ENCODE peak calls at places on chromosomes 12 and 14, in five cellular contexts. Y is foreskin fibroblast, X is brain microvascular endothelial cell, H is Peyer's patch, V is adrenal gland. D is an unnamed sample.

GRCh38 chr12:71627438-71628002 is 36.1 kb downstream of the ZFC3H1 start:
- DNase-seq in Y (no peak), X (no peak), V (no peak), H (no peak), D (no peak)

GRCh38 chr14:57302883-57303282 is 34.1 kb downstream of the AP5M1 start:
- DNase-seq in X (no peak), Y (peak), V (no peak), H (no peak), D (no peak)

GRCh38 chr12:102463659-102464249 is 16.6 kb downstream of the IGF1 start:
- DNase-seq in H (no peak), X (no peak), Y (no peak), V (no peak), D (no peak)

GRCh38 chr12:76259660-76260389 is 88.4 kb downstream of the BBS10 start:
- DNase-seq in H (no peak), V (no peak), Y (peak), X (peak), D (peak)

GRCh38 chr12:41466762-41467270 is 278.7 kb downstream of the PDZRN4 start:
- DNase-seq in Y (no peak), V (no peak), H (no peak), X (no peak), D (no peak)

GRCh38 chr12:108696111-108696995 is 35.0 kb downstream of the CORO1C start:
- DNase-seq in V (no peak), Y (peak), X (peak), H (no peak), D (peak)

GRCh38 chr12:57764662-57765002 is 2.2 kb downstream of the CYP27B1 start:
- DNase-seq in H (no peak), Y (no peak), X (no peak), V (no peak), D (no peak)

GRCh38 chr14:51897791-51898190 is 37.4 kb downstream of the GNG2 start:
- DNase-seq in X (no peak), H (no peak), Y (no peak), V (no peak), D (no peak)

GRCh38 chr12:47547077-47547476 is 158.8 kb downstream of the RPAP3 start:
- DNase-seq in Y (peak), X (peak), V (no peak), H (no peak), D (peak)

GRCh38 chr12:12870454-12870853 is 20.9 kb upstream of the GPRC5A start:
- DNase-seq in V (no peak), X (peak), Y (peak), H (no peak), D (peak)

GRCh38 chr12:57161491-57161890 is 14.1 kb upstream of the LRP1-AS start:
- DNase-seq in H (no peak), Y (peak), X (peak), V (no peak), D (no peak)

GRCh38 chr12:54371328-54372112 is 7.2 kb upstream of the GPR84 start:
- DNase-seq in H (no peak), Y (peak), V (no peak), X (no peak), D (no peak)

GRCh38 chr12:29066061-29066588 is 83.0 kb upstream of the FAR2 start:
- DNase-seq in H (no peak), Y (peak), V (no peak), X (peak), D (no peak)

GRCh38 chr12:45379261-45379660 is 163.4 kb downstream of the ANO6 start:
- DNase-seq in H (no peak), V (no peak), X (peak), Y (peak), D (no peak)

GRCh38 chr14:102507891-102508312 is 1.7 kb downstream of the ANKRD9 start:
- DNase-seq in V (no peak), X (no peak), H (no peak), Y (no peak), D (no peak)

GRCh38 chr12:68119724-68120211 is 39.8 kb downstream of the IFNG start:
- DNase-seq in Y (no peak), X (no peak), V (no peak), H (no peak), D (no peak)

GRCh38 chr12:130026608-130027176 is 122.9 kb upstream of the TMEM132D start:
- DNase-seq in V (no peak), X (peak), Y (peak), H (no peak), D (no peak)

GRCh38 chr14:24911324-24912095 is 138.4 kb downstream of the STXBP6 start:
- DNase-seq in V (no peak), H (no peak), Y (peak), X (peak), D (no peak)

GRCh38 chr12:38155526-38156496 is 160.8 kb upstream of the ALG10B start:
- DNase-seq in X (no peak), H (no peak), V (no peak), Y (no peak), D (no peak)
- H3K4me3 ChIP-seq in X (no peak), H (no peak), V (no peak), Y (no peak), D (no peak)

DNA sequence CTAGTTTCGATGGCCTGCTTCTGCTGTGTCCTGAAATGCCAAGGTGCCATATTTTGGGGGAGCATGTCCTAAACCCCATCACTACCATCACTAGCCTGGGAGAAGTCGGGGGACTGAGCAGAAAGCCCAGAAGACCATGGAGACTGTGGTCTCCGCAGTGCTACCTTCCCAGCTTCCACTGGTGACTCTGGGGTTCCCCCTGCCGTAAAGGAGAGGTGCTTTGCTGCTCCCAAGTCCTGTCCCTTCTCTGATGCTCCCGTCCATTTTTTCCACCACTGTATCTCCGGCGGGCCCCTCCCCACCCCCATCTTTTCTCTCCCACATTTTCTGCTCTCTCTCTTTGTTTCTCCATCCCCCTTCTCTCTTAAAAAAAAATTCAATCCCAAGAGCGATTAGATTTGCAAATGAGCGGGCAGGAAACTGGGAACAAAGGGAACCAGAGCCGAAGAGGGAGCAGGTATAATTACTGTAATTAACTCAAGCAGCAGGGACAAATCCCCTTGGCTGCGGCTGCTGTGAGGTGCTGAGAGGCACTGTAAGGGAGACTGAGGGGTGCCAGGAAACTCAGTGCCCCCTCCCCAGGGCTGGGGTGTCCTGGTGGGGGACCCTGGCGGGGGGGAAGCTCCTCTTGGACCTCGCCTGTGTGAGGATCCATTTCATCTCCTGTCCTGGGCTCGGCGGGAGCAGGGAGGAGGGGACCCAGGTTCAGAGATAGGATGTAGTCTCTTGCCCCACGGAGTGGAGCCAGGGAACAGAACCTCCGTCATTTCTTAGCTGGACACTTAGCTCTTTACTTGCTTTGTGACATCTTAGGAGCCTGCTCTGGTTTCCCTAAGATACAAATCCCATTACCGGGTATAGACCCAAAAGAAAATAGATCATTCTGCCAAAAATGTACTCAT is 140.5 kb upstream of the NRXN3 start:
- DNase-seq in H (no peak), Y (no peak), V (peak), X (no peak), D (no peak)
- TF ChIP-seq CTCF in H (no peak), Y (peak), V (no peak), X (peak), D (peak)

DNA sequence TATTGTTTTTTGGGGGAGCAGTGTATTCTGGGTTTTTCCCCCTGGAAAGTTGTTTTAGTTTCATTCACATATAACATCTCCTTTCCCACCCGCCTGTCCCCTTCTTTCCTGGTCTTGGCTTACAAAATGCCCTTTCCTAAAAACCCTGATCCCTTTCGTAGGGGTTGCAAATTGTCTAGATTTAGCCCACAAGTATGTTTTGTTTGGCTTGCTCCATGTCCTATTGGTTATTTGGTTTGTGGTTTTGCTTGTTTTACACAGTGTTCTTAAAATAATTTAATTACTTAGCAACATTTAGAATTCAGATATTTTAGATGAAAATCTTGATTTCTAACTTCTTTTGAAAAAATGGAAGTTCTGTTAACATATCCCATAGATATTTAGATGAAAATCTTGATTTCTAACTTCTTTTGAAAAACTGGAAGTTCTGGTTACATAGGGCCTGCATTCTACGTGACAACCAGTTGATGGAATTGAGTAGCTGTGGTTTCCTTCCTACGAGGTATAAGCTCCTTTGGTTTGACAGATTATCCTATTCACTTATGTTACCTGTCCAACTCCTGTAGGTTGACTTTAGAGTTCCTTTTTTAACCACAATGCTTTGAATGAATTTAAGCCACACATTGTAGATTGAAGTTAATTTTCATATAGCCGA is 89.2 kb upstream of the TMEM263 start:
- DNase-seq in V (no peak), X (no peak), H (no peak), Y (peak), D (no peak)
- H3K4me3 ChIP-seq in V (no peak), X (no peak), H (no peak), Y (no peak), D (no peak)

GRCh38 chr12:115785548-115785947 is 491.9 kb downstream of the MED13L start:
- DNase-seq in V (no peak), X (no peak), H (no peak), Y (no peak), D (no peak)
- TF ChIP-seq CTCF in V (no peak), X (no peak), H (peak), Y (no peak), D (no peak)

GRCh38 chr14:35399083-35399807 is 5.3 kb downstream of the NFKBIA start:
- DNase-seq in Y (no peak), V (no peak), H (no peak), X (no peak), D (no peak)

GRCh38 chr14:35401422-35401729 is 3.2 kb downstream of the NFKBIA start:
- DNase-seq in X (no peak), Y (no peak), V (no peak), H (no peak), D (no peak)

GRCh38 chr14:35402323-35403084 is 2.0 kb downstream of the NFKBIA start:
- DNase-seq in X (no peak), V (no peak), Y (peak), H (peak), D (no peak)

GRCh38 chr14:35401853-35402252 is 2.7 kb downstream of the NFKBIA start:
- DNase-seq in Y (peak), H (no peak), X (no peak), V (no peak), D (no peak)

GRCh38 chr14:35400707-35401421 is 3.7 kb downstream of the NFKBIA start:
- DNase-seq in X (no peak), Y (no peak), V (no peak), H (no peak), D (no peak)
- H3K4me3 ChIP-seq in X (no peak), Y (peak), V (peak), H (peak), D (no peak)

DNA sequence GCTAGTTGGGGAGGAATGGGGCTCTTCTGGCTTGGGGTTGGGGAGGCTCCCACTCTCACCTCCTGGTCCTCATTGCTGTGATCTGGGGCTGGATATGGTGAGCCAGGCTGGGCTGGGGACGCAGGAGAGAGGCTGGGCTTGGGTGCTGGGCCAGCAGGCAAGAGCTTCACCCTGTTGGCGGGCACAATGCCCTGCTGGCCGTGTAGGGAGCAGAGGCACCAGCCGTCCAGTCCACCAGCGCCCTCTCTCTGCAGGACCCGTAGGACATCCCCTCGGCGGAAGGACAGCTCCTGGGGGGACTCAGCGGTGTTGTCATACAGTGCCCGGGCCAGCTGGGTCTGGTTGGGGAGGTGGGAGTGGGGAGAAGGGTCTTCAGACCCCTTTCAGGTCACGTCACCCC is 4.5 kb downstream of the EFS start:
- DNase-seq in V (no peak), X (no peak), Y (no peak), H (no peak), D (no peak)
- TF ChIP-seq CTCF in V (no peak), X (peak), Y (no peak), H (no peak), D (peak)

DNA sequence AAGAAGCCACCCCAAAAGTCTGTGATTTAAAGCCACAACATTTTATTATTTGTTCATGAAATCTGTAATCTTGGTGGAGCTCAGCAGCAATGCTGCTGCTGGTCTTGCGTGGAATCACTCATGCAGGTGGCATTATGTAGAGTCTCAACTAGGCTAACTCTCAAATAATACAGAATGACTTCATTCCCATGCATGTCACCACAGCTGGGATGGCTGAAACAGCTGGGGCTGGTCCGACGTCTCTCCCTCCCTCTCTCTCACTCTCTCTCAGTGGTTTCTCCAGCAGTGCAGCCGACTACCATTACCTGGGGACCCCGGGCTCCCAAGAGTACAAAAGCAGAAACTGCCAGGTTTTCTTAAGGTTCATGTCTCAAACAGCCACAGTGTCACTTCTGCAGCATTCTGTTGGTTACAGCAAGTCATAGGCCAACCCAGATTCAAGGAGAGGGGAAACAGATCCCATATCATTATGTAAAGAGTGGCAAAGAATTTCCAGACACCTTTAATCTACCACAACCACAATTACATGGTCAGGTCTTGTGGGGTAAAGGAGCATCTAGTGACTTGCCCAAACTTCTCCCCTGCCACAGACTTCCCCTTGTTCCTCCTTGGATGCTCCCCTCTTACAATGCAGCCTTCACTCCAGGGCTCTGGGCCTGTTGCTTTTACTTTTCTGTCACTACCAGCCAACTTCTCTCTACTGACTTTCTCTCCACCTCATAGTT is 192.0 kb upstream of the HMGA2 start:
- DNase-seq in X (peak), H (no peak), Y (peak), V (no peak), D (no peak)
- H3K4me3 ChIP-seq in X (no peak), H (no peak), Y (no peak), V (no peak), D (no peak)

DNA sequence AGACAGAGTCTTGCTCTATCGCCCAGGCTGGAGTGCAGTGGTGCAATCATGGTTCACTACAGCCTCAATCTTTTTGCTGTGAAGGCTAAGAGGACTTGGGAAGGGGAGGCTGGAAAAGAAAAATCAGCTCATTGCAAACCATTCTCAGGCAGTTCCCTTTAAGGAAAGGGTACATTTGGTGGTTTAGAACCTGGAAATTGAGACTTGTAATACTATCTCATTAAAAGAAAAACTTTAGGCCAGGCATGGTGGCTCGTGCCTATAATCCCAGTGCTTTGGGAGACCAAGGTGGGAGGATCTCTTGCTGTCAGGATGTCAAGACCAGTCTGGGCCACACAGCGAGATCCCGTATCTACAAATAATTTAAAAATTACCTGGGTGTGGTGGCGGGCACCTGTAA is 21.3 kb upstream of the TUBA1C start:
- DNase-seq in X (no peak), V (no peak), Y (no peak), H (no peak), D (no peak)
- TF ChIP-seq CTCF in X (no peak), V (no peak), Y (no peak), H (no peak), D (no peak)

GRCh38 chr12:124392271-124392990 is 97.5 kb downstream of the RFLNA start:
- DNase-seq in H (no peak), Y (peak), V (peak), X (peak), D (no peak)

GRCh38 chr12:124392991-124393790 is 98.3 kb downstream of the RFLNA start:
- DNase-seq in V (peak), H (peak), Y (peak), X (peak), D (no peak)

GRCh38 chr12:124389537-124390441 is 94.9 kb downstream of the RFLNA start:
- DNase-seq in Y (no peak), H (no peak), V (no peak), X (no peak), D (no peak)

GRCh38 chr12:124390442-124391116 is 95.7 kb downstream of the RFLNA start:
- DNase-seq in X (peak), H (no peak), Y (peak), V (peak), D (no peak)

DNA sequence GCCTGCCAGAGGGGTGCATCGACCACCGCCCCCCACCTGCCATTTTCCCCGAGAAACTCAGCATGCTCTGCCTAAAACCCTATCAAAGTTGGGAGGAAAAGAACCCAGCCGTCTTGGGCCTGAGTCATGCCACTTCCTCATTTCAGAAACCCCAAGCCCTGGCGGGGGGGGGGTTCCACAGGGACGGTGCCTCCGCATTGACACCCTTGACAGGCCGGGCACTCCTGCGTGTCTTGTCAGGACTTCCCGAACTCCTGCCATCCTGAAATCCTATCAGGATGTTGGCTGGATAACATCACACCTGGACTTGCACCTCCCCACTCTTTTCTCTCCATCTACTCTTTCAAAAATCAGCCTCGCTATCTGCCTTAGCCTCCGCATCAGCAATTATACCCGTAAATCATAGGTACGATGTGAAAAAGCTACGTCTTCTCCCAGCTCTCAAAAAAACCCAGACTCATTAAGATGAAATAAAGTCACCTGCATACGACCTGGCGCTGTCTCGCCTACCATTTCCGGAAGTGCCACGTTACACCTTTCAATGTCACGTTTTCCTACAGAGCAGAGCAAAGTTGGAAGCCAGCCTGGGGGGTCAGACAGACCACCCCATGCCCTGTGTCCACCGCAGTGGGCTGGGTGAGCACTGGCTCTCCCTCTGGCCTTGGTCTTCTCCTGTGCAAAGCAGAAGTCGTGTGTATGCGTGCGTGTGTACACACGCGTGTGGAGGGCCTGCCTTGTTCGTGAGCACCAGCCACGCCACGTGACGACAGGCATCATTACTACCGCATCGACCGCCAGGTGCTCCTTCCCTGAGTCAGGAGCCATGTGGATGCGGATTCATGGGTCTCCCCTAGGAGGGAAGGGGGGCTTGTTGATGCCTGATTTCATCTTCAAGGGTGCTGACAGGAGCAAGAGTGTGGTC is 96.7 kb downstream of the RFLNA start:
- DNase-seq in V (peak), Y (peak), H (no peak), X (peak), D (no peak)
- H3K4me3 ChIP-seq in V (no peak), Y (no peak), H (no peak), X (no peak), D (no peak)

D was measured in AG04449.